ENCODE peak calls at places on chromosome 3, in eight cellular contexts. B is RWPE1; M is stimulated activated CD8-positive, alpha-beta memory T cell treated with anti-CD3 and anti-CD28 coated beads, Interleukin-15, amount 100 ng/mL, for 4 hours; R is fibroblast of lung; Z is activated T-cell treated with anti-CD3 and anti-CD28 coated beads, Interleukin-2, amount 50 U/mL, for 72 hours; G is T-cell; X is DMS 273 treated with DMSO at 0.1 percent for 48 hours; V is hypothalamus. W is an unnamed sample.

GRCh38 chr3:49461443-49462171 is 8.5 kb upstream of the DAG1 start:
- DNase-seq in B (no peak), M (no peak), X (peak), Z (no peak), V (no peak), R (peak), G (no peak), W (peak)

GRCh38 chr3:4821331-4821730 is 157.9 kb upstream of the BHLHE40 start:
- DNase-seq in M (peak), Z (peak), X (no peak), G (no peak), R (no peak), V (no peak), B (no peak), W (no peak)

GRCh38 chr3:127676921-127677351 is 4.2 kb downstream of the ABTB1 start:
- DNase-seq in M (no peak), G (no peak), R (no peak), Z (no peak), X (no peak), B (no peak), V (no peak), W (no peak)

GRCh38 chr3:48931944-48932580 is 13.4 kb downstream of the ARIH2 start:
- DNase-seq in R (no peak), Z (no peak), M (no peak), V (no peak), G (no peak), X (no peak), B (no peak), W (no peak)

GRCh38 chr3:99545941-99546580 is 92.3 kb upstream of the COL8A1 start:
- DNase-seq in G (no peak), V (no peak), Z (no peak), X (no peak), B (no peak), M (no peak), R (no peak), W (no peak)

GRCh38 chr3:107431298-107432012 is 54.2 kb downstream of the CCDC54 start:
- DNase-seq in V (peak), G (peak), X (peak), Z (peak), B (peak), R (peak), M (peak), W (peak)

GRCh38 chr3:55406666-55407425 is 80.3 kb downstream of the WNT5A start:
- DNase-seq in X (no peak), M (no peak), Z (no peak), R (peak), B (no peak), G (no peak), V (no peak), W (no peak)

GRCh38 chr3:121552379-121552778 is 6.6 kb upstream of the POLQ start:
- DNase-seq in X (no peak), Z (no peak), V (no peak), R (no peak), M (no peak), B (no peak), G (no peak), W (no peak)

GRCh38 chr3:33317963-33318708 is 40.9 kb downstream of the FBXL2 start:
- DNase-seq in X (no peak), B (no peak), V (no peak), Z (no peak), G (no peak), M (no peak), R (peak), W (no peak)

GRCh38 chr3:108117245-108117644 is 26.4 kb upstream of the CD47 start:
- DNase-seq in X (no peak), G (no peak), M (no peak), B (no peak), R (peak), Z (no peak), V (no peak), W (peak)

GRCh38 chr3:117302448-117302847 is 592.9 kb downstream of the TUSC7 start:
- DNase-seq in B (no peak), G (no peak), Z (no peak), V (no peak), X (no peak), M (no peak), R (peak), W (no peak)

GRCh38 chr3:117278424-117279190 is 569.0 kb downstream of the TUSC7 start:
- DNase-seq in B (peak), G (no peak), M (no peak), V (no peak), R (peak), Z (no peak), X (peak), W (no peak)

GRCh38 chr3:29026959-29027358 is 253.9 kb upstream of the RBMS3 start:
- DNase-seq in M (no peak), Z (no peak), V (no peak), B (peak), X (no peak), R (peak), G (no peak), W (no peak)

GRCh38 chr3:13214847-13215472 is 141.7 kb upstream of the IQSEC1 start:
- DNase-seq in R (no peak), B (no peak), G (no peak), V (no peak), M (no peak), X (peak), Z (no peak), W (peak)

GRCh38 chr3:4986175-4986610 is 7.0 kb downstream of the BHLHE40 start:
- DNase-seq in Z (no peak), R (no peak), B (no peak), G (no peak), M (no peak), V (no peak), X (no peak), W (no peak)

GRCh38 chr3:45479627-45480026 is 91.3 kb downstream of the LARS2 start:
- DNase-seq in M (no peak), V (no peak), G (no peak), X (no peak), B (peak), R (peak), Z (no peak), W (no peak)

GRCh38 chr3:177451277-177451880 is 254.1 kb upstream of the TBL1XR1 start:
- DNase-seq in Z (no peak), M (no peak), X (no peak), G (no peak), V (no peak), B (no peak), R (peak), W (no peak)

GRCh38 chr3:58526124-58526957 is 10.6 kb downstream of the ACOX2 start:
- DNase-seq in Z (no peak), B (peak), G (no peak), M (no peak), X (peak), V (no peak), R (peak), W (no peak)

GRCh38 chr3:195548496-195548895 is 5.4 kb upstream of the PPP1R2 start:
- DNase-seq in V (no peak), X (no peak), M (no peak), Z (no peak), B (no peak), R (no peak), G (no peak), W (no peak)

GRCh38 chr3:171876651-171877272 is 33.6 kb downstream of the TMEM212 start:
- DNase-seq in X (no peak), G (no peak), V (no peak), R (peak), Z (no peak), M (no peak), B (peak), W (no peak)

GRCh38 chr3:10443791-10444429 is 61.5 kb downstream of the ATP2B2 start:
- DNase-seq in Z (no peak), X (no peak), R (no peak), M (no peak), B (no peak), G (no peak), V (no peak), W (no peak)

GRCh38 chr3:17314171-17314570 is 428.3 kb downstream of the TBC1D5 start:
- DNase-seq in G (no peak), M (no peak), X (no peak), Z (no peak), V (no peak), R (no peak), B (no peak), W (no peak)

GRCh38 chr3:84925571-84925970 is 33.2 kb upstream of the CADM2 start:
- DNase-seq in R (no peak), V (no peak), G (no peak), M (no peak), B (no peak), Z (no peak), X (no peak), W (no peak)

GRCh38 chr3:11671648-11672100 is 28.0 kb upstream of the VGLL4 start:
- DNase-seq in R (peak), B (no peak), V (no peak), Z (no peak), M (no peak), X (no peak), G (no peak), W (peak)

GRCh38 chr3:52204337-52205073 is 6.5 kb downstream of the ALAS1 start:
- DNase-seq in V (no peak), M (no peak), B (no peak), R (no peak), G (no peak), Z (peak), X (no peak), W (no peak)

GRCh38 chr3:16508591-16508995 is 4.9 kb downstream of the RFTN1 start:
- DNase-seq in R (peak), V (no peak), X (no peak), Z (peak), M (no peak), B (no peak), G (no peak), W (no peak)

GRCh38 chr3:190491533-190492054 is 22.3 kb upstream of the IL1RAP start:
- DNase-seq in G (no peak), Z (peak), R (peak), X (no peak), B (no peak), M (no peak), V (no peak), W (no peak)

GRCh38 chr3:175149675-175150074 is 290.5 kb downstream of the NAALADL2 start:
- DNase-seq in V (no peak), G (no peak), M (no peak), R (peak), X (peak), B (peak), Z (no peak), W (peak)

GRCh38 chr3:63228677-63229076 is 49.4 kb upstream of the SYNPR start:
- DNase-seq in Z (peak), X (peak), G (no peak), V (no peak), B (peak), M (no peak), R (peak), W (peak)

GRCh38 chr3:120596853-120597223 is 702 bp downstream of the NDUFB4 start:
- DNase-seq in B (no peak), Z (no peak), V (no peak), M (no peak), G (no peak), R (no peak), X (no peak), W (no peak)

GRCh38 chr3:129695203-129695602 is 88.7 kb upstream of the PLXND1 start:
- DNase-seq in V (no peak), G (no peak), M (no peak), X (no peak), R (no peak), Z (no peak), B (no peak), W (no peak)

GRCh38 chr3:143507735-143508580 is 340.3 kb downstream of the SLC9A9 start:
- DNase-seq in B (peak), R (peak), M (no peak), Z (no peak), G (no peak), V (no peak), X (no peak), W (no peak)

W was measured in cerebellum.